ENCODE peak calls at places on chromosomes 1 and 21, in six cellular contexts. V is putamen, Z is NCI-H2029, A is osteoblast, N is NCI-H2107, C is transverse colon. Q is an unnamed sample.

GRCh38 chr1:43274125-43274803 is 4.5 kb downstream of the TMEM125 start:
- DNase-seq in V (no peak), Z (peak; percentile 93), A (peak; percentile 96), N (no peak), C (no peak), Q (peak; percentile 17)

GRCh38 chr1:51558375-51558924 is 39.4 kb upstream of the EPS15 start:
- DNase-seq in V (no peak), Z (no peak), A (peak; percentile 79), N (no peak), C (no peak), Q (no peak)

GRCh38 chr1:25197982-25198681 is 34.2 kb downstream of the SYF2 start:
- DNase-seq in V (peak; percentile 25), Z (peak; percentile 55), A (peak; percentile 64), N (no peak), C (peak; percentile 64), Q (no peak)

GRCh38 chr1:241749041-241749798 is 97.1 kb downstream of the WDR64 start:
- DNase-seq in V (no peak), Z (no peak), A (peak; percentile 53), N (no peak), C (no peak), Q (no peak)

GRCh38 chr21:38980416-38981319 is 174.9 kb downstream of the ETS2 start:
- DNase-seq in V (no peak), Z (no peak), A (no peak), N (no peak), C (no peak), Q (no peak)

GRCh38 chr1:85374160-85374559 is 90.8 kb downstream of the DDAH1 start:
- DNase-seq in V (no peak), Z (no peak), A (no peak), N (no peak), C (no peak), Q (no peak)

GRCh38 chr1:81920245-81920740 is 119.6 kb downstream of the ADGRL2 start:
- DNase-seq in V (peak; percentile 58), Z (no peak), A (peak; percentile 53), N (no peak), C (no peak), Q (no peak)

GRCh38 chr1:196609114-196609737 is 986 bp upstream of the KCNT2 start:
- DNase-seq in V (no peak), Z (no peak), A (peak; percentile 41), N (no peak), C (no peak), Q (peak; percentile 80)

GRCh38 chr1:91895832-91896556 is 10.0 kb upstream of the TGFBR3 start:
- DNase-seq in V (no peak), Z (no peak), A (no peak), N (no peak), C (no peak), Q (no peak)

Q was measured in NCI-H1436.